ENCODE peak calls at places on chromosomes 11 and 22, in nine cellular contexts. One of them, this sample, is unnamed. For H3K4me1 and H3K9me3, the result is how much of the 10 kb centered on the place peaks cover.

GRCh38 chr11:111797145-111797581 is 31.0 kb upstream of the PPP2R1B start:
- DNase-seq in colonic mucosa: peak
- DNase-seq in aorta: no peak
- DNase-seq in neuronal stem cell: no peak
- DNase-seq in thoracic aorta: no peak
- DNase-seq in effector memory CD4-positive, alpha-beta T cell: no peak
- DNase-seq in trophoblast cell: peak
- DNase-seq in adrenal gland: no peak
- DNase-seq in HAP-1: no peak
- DNase-seq in this sample: no peak

GRCh38 chr11:1412377-1413095 is 22.8 kb downstream of the BRSK2 start:
- DNase-seq in colonic mucosa: no peak
- DNase-seq in aorta: no peak
- DNase-seq in neuronal stem cell: no peak
- DNase-seq in thoracic aorta: no peak
- DNase-seq in effector memory CD4-positive, alpha-beta T cell: no peak
- DNase-seq in trophoblast cell: no peak
- DNase-seq in adrenal gland: no peak
- DNase-seq in HAP-1: no peak
- DNase-seq in this sample: no peak

GRCh38 chr11:22922672-22923071 is 62.4 kb upstream of the CCDC179 start:
- DNase-seq in colonic mucosa: no peak
- DNase-seq in aorta: no peak
- DNase-seq in neuronal stem cell: no peak
- DNase-seq in thoracic aorta: no peak
- DNase-seq in effector memory CD4-positive, alpha-beta T cell: no peak
- DNase-seq in trophoblast cell: no peak
- DNase-seq in adrenal gland: no peak
- DNase-seq in HAP-1: no peak
- DNase-seq in this sample: no peak

GRCh38 chr22:38599466-38599865 is 29.5 kb upstream of the DMC1 start:
- DNase-seq in colonic mucosa: no peak
- DNase-seq in aorta: no peak
- DNase-seq in neuronal stem cell: no peak
- DNase-seq in thoracic aorta: no peak
- DNase-seq in effector memory CD4-positive, alpha-beta T cell: no peak
- DNase-seq in trophoblast cell: no peak
- DNase-seq in adrenal gland: no peak
- DNase-seq in HAP-1: no peak
- DNase-seq in this sample: no peak

GRCh38 chr11:18144243-18144642 is 11.9 kb downstream of the MRGPRX3 start:
- DNase-seq in colonic mucosa: no peak
- DNase-seq in aorta: no peak
- DNase-seq in neuronal stem cell: no peak
- DNase-seq in thoracic aorta: no peak
- DNase-seq in effector memory CD4-positive, alpha-beta T cell: no peak
- DNase-seq in trophoblast cell: no peak
- DNase-seq in adrenal gland: no peak
- DNase-seq in HAP-1: no peak
- DNase-seq in this sample: no peak

GRCh38 chr11:126079640-126080205 is 17.1 kb upstream of the CDON start:
- DNase-seq in colonic mucosa: no peak
- DNase-seq in aorta: no peak
- DNase-seq in neuronal stem cell: no peak
- DNase-seq in thoracic aorta: no peak
- DNase-seq in effector memory CD4-positive, alpha-beta T cell: no peak
- DNase-seq in trophoblast cell: no peak
- DNase-seq in adrenal gland: no peak
- DNase-seq in HAP-1: no peak
- DNase-seq in this sample: no peak

GRCh38 chr11:2374456-2375201 is 2.5 kb upstream of the CD81 start:
- DNase-seq in colonic mucosa: no peak
- DNase-seq in aorta: peak
- DNase-seq in neuronal stem cell: no peak
- DNase-seq in thoracic aorta: no peak
- DNase-seq in effector memory CD4-positive, alpha-beta T cell: no peak
- DNase-seq in trophoblast cell: no peak
- DNase-seq in adrenal gland: no peak
- DNase-seq in HAP-1: no peak
- DNase-seq in this sample: no peak

GRCh38 chr11:62445314-62445740 is 26.5 kb downstream of the SCGB1A1 start:
- DNase-seq in colonic mucosa: no peak
- DNase-seq in aorta: no peak
- DNase-seq in neuronal stem cell: no peak
- DNase-seq in thoracic aorta: no peak
- DNase-seq in effector memory CD4-positive, alpha-beta T cell: no peak
- DNase-seq in trophoblast cell: no peak
- DNase-seq in adrenal gland: no peak
- DNase-seq in HAP-1: no peak
- DNase-seq in this sample: no peak

GRCh38 chr22:36608987-36609386 is 80.0 kb upstream of the EIF3D start:
- DNase-seq in colonic mucosa: no peak
- DNase-seq in aorta: no peak
- DNase-seq in neuronal stem cell: no peak
- DNase-seq in thoracic aorta: no peak
- DNase-seq in effector memory CD4-positive, alpha-beta T cell: no peak
- DNase-seq in trophoblast cell: no peak
- DNase-seq in adrenal gland: peak
- DNase-seq in HAP-1: no peak
- DNase-seq in this sample: no peak

GRCh38 chr11:85857098-85857497 is 1.9 kb downstream of the CCDC83 start:
- DNase-seq in colonic mucosa: no peak
- DNase-seq in aorta: no peak
- DNase-seq in neuronal stem cell: no peak
- DNase-seq in thoracic aorta: no peak
- DNase-seq in effector memory CD4-positive, alpha-beta T cell: no peak
- DNase-seq in trophoblast cell: no peak
- DNase-seq in adrenal gland: no peak
- DNase-seq in HAP-1: no peak
- DNase-seq in this sample: no peak

GRCh38 chr11:114280696-114281095 is 15.5 kb upstream of the NNMT start:
- DNase-seq in colonic mucosa: peak
- DNase-seq in aorta: peak
- DNase-seq in neuronal stem cell: peak
- DNase-seq in thoracic aorta: no peak
- DNase-seq in effector memory CD4-positive, alpha-beta T cell: no peak
- DNase-seq in trophoblast cell: peak
- DNase-seq in adrenal gland: peak
- DNase-seq in HAP-1: peak
- DNase-seq in this sample: peak

GRCh38 chr11:46361283-46362145 is 14.3 kb downstream of the DGKZ start:
- DNase-seq in colonic mucosa: no peak
- DNase-seq in aorta: peak
- DNase-seq in neuronal stem cell: no peak
- DNase-seq in thoracic aorta: no peak
- DNase-seq in effector memory CD4-positive, alpha-beta T cell: peak
- DNase-seq in trophoblast cell: no peak
- DNase-seq in adrenal gland: peak
- DNase-seq in HAP-1: no peak
- DNase-seq in this sample: no peak

GRCh38 chr11:114165326-114166230 is 106.1 kb downstream of the ZBTB16 start:
- DNase-seq in colonic mucosa: no peak
- DNase-seq in aorta: peak
- DNase-seq in neuronal stem cell: no peak
- DNase-seq in thoracic aorta: no peak
- DNase-seq in effector memory CD4-positive, alpha-beta T cell: no peak
- DNase-seq in trophoblast cell: no peak
- DNase-seq in adrenal gland: no peak
- DNase-seq in HAP-1: no peak
- DNase-seq in this sample: no peak

GRCh38 chr11:126104420-126104819 is 41.8 kb upstream of the CDON start:
- DNase-seq in colonic mucosa: no peak
- DNase-seq in aorta: no peak
- DNase-seq in neuronal stem cell: peak
- DNase-seq in thoracic aorta: no peak
- DNase-seq in effector memory CD4-positive, alpha-beta T cell: no peak
- DNase-seq in trophoblast cell: no peak
- DNase-seq in adrenal gland: no peak
- DNase-seq in HAP-1: no peak
- DNase-seq in this sample: no peak

GRCh38 chr22:46303347-46303965 is 6.8 kb downstream of the GTSE1 start:
- DNase-seq in colonic mucosa: no peak
- DNase-seq in aorta: no peak
- DNase-seq in neuronal stem cell: no peak
- DNase-seq in thoracic aorta: no peak
- DNase-seq in effector memory CD4-positive, alpha-beta T cell: no peak
- DNase-seq in trophoblast cell: no peak
- DNase-seq in adrenal gland: no peak
- DNase-seq in HAP-1: no peak
- DNase-seq in this sample: no peak

GRCh38 chr11:93537767-93538261 is 5.4 kb downstream of the SMCO4 start:
- DNase-seq in colonic mucosa: no peak
- DNase-seq in aorta: peak
- DNase-seq in neuronal stem cell: no peak
- DNase-seq in thoracic aorta: peak
- DNase-seq in effector memory CD4-positive, alpha-beta T cell: no peak
- DNase-seq in trophoblast cell: peak
- DNase-seq in adrenal gland: peak
- DNase-seq in HAP-1: no peak
- DNase-seq in this sample: no peak
- H3K4me1 ChIP-seq in colonic mucosa: under half
- H3K4me1 ChIP-seq in aorta: under half
- H3K4me1 ChIP-seq in neuronal stem cell: under half
- H3K4me1 ChIP-seq in thoracic aorta: under half
- H3K4me1 ChIP-seq in effector memory CD4-positive, alpha-beta T cell: under half
- H3K4me1 ChIP-seq in trophoblast cell: under half
- H3K4me1 ChIP-seq in adrenal gland: under half
- H3K4me1 ChIP-seq in HAP-1: under half
- H3K4me1 ChIP-seq in this sample: under half

DNA sequence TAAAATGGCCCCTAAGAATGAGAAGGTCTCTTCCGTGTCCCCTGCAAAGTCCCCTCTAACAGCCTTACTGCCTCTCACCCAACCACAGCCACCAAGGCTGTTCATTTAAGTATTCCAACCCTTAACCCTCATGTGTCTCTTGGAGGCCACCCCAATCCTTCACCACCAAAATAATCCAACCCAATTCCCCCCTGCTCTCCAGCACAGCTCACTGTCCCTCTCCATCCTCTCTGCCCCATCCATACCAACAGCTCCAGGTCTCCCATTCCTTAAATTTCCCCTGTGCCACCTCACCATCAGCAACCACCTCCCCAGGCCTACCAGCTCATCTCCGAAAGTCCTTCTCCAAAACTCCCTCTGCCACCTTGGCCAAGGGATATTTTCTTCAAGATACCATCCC is 1.4 kb downstream of the FAM168A start:
- DNase-seq in colonic mucosa: no peak
- DNase-seq in aorta: no peak
- DNase-seq in neuronal stem cell: no peak
- DNase-seq in thoracic aorta: no peak
- DNase-seq in effector memory CD4-positive, alpha-beta T cell: no peak
- DNase-seq in trophoblast cell: no peak
- DNase-seq in adrenal gland: no peak
- DNase-seq in HAP-1: no peak
- DNase-seq in this sample: no peak
- H3K4me3 ChIP-seq in colonic mucosa: no peak
- H3K4me3 ChIP-seq in aorta: no peak
- H3K4me3 ChIP-seq in neuronal stem cell: peak
- H3K4me3 ChIP-seq in thoracic aorta: peak
- H3K4me3 ChIP-seq in effector memory CD4-positive, alpha-beta T cell: no peak
- H3K4me3 ChIP-seq in trophoblast cell: no peak
- H3K4me3 ChIP-seq in adrenal gland: no peak
- H3K4me3 ChIP-seq in HAP-1: peak
- H3K4me3 ChIP-seq in this sample: no peak

GRCh38 chr22:10727393-10727792 is 4800.6 kb upstream of the OR11H1 start:
- DNase-seq in colonic mucosa: no peak
- DNase-seq in aorta: no peak
- DNase-seq in neuronal stem cell: no peak
- DNase-seq in thoracic aorta: no peak
- DNase-seq in effector memory CD4-positive, alpha-beta T cell: no peak
- DNase-seq in trophoblast cell: no peak
- DNase-seq in adrenal gland: no peak
- DNase-seq in HAP-1: no peak
- DNase-seq in this sample: no peak
- H3K9me3 ChIP-seq in colonic mucosa: under half
- H3K9me3 ChIP-seq in aorta: under half
- H3K9me3 ChIP-seq in neuronal stem cell: under half
- H3K9me3 ChIP-seq in thoracic aorta: under half
- H3K9me3 ChIP-seq in effector memory CD4-positive, alpha-beta T cell: under half
- H3K9me3 ChIP-seq in trophoblast cell: under half
- H3K9me3 ChIP-seq in adrenal gland: under half
- H3K9me3 ChIP-seq in HAP-1: under half
- H3K9me3 ChIP-seq in this sample: under half

GRCh38 chr22:50017701-50018224 is 5.2 kb upstream of the IL17REL start:
- DNase-seq in colonic mucosa: no peak
- DNase-seq in aorta: peak
- DNase-seq in neuronal stem cell: no peak
- DNase-seq in thoracic aorta: no peak
- DNase-seq in effector memory CD4-positive, alpha-beta T cell: no peak
- DNase-seq in trophoblast cell: no peak
- DNase-seq in adrenal gland: no peak
- DNase-seq in HAP-1: no peak
- DNase-seq in this sample: no peak

GRCh38 chr22:50015451-50016307 is 3.1 kb upstream of the IL17REL start:
- DNase-seq in colonic mucosa: no peak
- DNase-seq in aorta: peak
- DNase-seq in neuronal stem cell: no peak
- DNase-seq in thoracic aorta: no peak
- DNase-seq in effector memory CD4-positive, alpha-beta T cell: no peak
- DNase-seq in trophoblast cell: no peak
- DNase-seq in adrenal gland: no peak
- DNase-seq in HAP-1: no peak
- DNase-seq in this sample: no peak

GRCh38 chr22:50016988-50017700 is 4.6 kb upstream of the IL17REL start:
- DNase-seq in colonic mucosa: no peak
- DNase-seq in aorta: peak
- DNase-seq in neuronal stem cell: no peak
- DNase-seq in thoracic aorta: no peak
- DNase-seq in effector memory CD4-positive, alpha-beta T cell: no peak
- DNase-seq in trophoblast cell: no peak
- DNase-seq in adrenal gland: no peak
- DNase-seq in HAP-1: no peak
- DNase-seq in this sample: no peak

GRCh38 chr22:50014655-50015401 is 2.3 kb upstream of the IL17REL start:
- DNase-seq in colonic mucosa: no peak
- DNase-seq in aorta: peak
- DNase-seq in neuronal stem cell: no peak
- DNase-seq in thoracic aorta: no peak
- DNase-seq in effector memory CD4-positive, alpha-beta T cell: no peak
- DNase-seq in trophoblast cell: no peak
- DNase-seq in adrenal gland: no peak
- DNase-seq in HAP-1: no peak
- DNase-seq in this sample: no peak

DNA sequence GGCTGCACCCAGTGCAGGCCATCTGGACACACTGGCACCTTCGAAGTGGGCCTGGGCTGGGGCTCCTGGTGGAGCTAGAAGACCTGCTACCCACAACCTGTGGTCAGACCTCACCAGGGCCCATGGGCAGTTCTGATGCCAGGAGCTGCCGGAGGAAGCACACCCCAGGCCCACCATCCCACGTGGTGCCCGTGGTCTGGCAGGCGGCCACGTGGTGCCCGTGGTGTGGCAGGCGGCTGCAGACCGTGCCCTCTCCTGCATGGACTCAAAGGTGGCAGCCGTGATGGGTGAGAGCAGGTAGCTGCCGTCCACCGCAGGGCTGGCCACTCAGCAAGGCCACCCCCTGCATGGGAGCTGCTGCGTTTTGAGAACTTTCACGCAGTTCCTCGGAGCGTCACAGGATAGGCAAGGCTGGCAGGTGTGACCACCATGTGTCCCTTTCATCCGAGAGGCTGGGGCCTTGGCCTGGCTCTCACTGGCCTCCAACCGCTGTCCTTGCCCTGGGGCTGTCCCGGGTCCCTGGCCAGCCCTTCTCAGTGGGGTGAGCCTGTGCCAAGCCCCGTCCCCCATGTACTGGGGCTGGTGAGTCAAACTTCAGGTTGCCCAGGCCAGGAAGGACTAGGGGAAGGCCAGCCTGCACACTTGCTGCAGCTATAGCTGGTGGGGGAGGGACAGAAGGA is 3.9 kb upstream of the IL17REL start:
- DNase-seq in colonic mucosa: no peak
- DNase-seq in aorta: peak
- DNase-seq in neuronal stem cell: no peak
- DNase-seq in thoracic aorta: no peak
- DNase-seq in effector memory CD4-positive, alpha-beta T cell: no peak
- DNase-seq in trophoblast cell: no peak
- DNase-seq in adrenal gland: no peak
- DNase-seq in HAP-1: no peak
- DNase-seq in this sample: no peak
- H3K4me1 ChIP-seq in colonic mucosa: under half
- H3K4me1 ChIP-seq in aorta: under half
- H3K4me1 ChIP-seq in neuronal stem cell: under half
- H3K4me1 ChIP-seq in thoracic aorta: under half
- H3K4me1 ChIP-seq in effector memory CD4-positive, alpha-beta T cell: under half
- H3K4me1 ChIP-seq in trophoblast cell: under half
- H3K4me1 ChIP-seq in adrenal gland: under half
- H3K4me1 ChIP-seq in HAP-1: under half
- H3K4me1 ChIP-seq in this sample: under half